ENCODE peak calls at places on chromosomes 13 and 19, in seven cellular contexts. One of them, this sample, is unnamed.

GRCh38 chr19:55080915-55081772 is 5.5 kb downstream of the EPS8L1 start:
- DNase-seq in cardiac muscle cell: peak; percentile 80
- DNase-seq in endodermal cell: peak; percentile 100
- DNase-seq in cortex of kidney: no peak
- DNase-seq in C1 segment of cervical spinal cord: no peak
- DNase-seq in NCI-H1694 treated with DMSO at 0.1 percent for 48 hours: peak; percentile 42
- DNase-seq in GM13977: peak; percentile 99
- DNase-seq in this sample: peak; percentile 42

GRCh38 chr19:40279120-40279551 is 6.0 kb downstream of the AKT2 start:
- DNase-seq in endodermal cell: no peak
- DNase-seq in cortex of kidney: no peak
- DNase-seq in GM13977: no peak
- DNase-seq in NCI-H1694 treated with DMSO at 0.1 percent for 48 hours: no peak
- DNase-seq in cardiac muscle cell: peak; percentile 23
- DNase-seq in C1 segment of cervical spinal cord: no peak
- DNase-seq in this sample: peak; percentile 53

GRCh38 chr19:18831524-18832330 is at the start of gene UPF1:
- DNase-seq in GM13977: peak; percentile 97
- DNase-seq in endodermal cell: peak; percentile 97
- DNase-seq in C1 segment of cervical spinal cord: peak; percentile 20
- DNase-seq in cortex of kidney: no peak
- DNase-seq in cardiac muscle cell: peak; percentile 97
- DNase-seq in NCI-H1694 treated with DMSO at 0.1 percent for 48 hours: peak; percentile 83
- DNase-seq in this sample: peak; percentile 98

GRCh38 chr19:18850560-18851375 is 19.0 kb downstream of the UPF1 start:
- DNase-seq in C1 segment of cervical spinal cord: no peak
- DNase-seq in endodermal cell: no peak
- DNase-seq in GM13977: no peak
- DNase-seq in NCI-H1694 treated with DMSO at 0.1 percent for 48 hours: no peak
- DNase-seq in cardiac muscle cell: no peak
- DNase-seq in cortex of kidney: no peak
- DNase-seq in this sample: no peak

GRCh38 chr19:47186337-47187022 is 44.5 kb downstream of the BBC3 start:
- DNase-seq in cortex of kidney: no peak
- DNase-seq in endodermal cell: no peak
- DNase-seq in GM13977: peak; percentile 85
- DNase-seq in NCI-H1694 treated with DMSO at 0.1 percent for 48 hours: no peak
- DNase-seq in C1 segment of cervical spinal cord: no peak
- DNase-seq in cardiac muscle cell: peak; percentile 23
- DNase-seq in this sample: no peak

GRCh38 chr19:15371786-15372380 is 7.7 kb downstream of the AKAP8 start:
- DNase-seq in cardiac muscle cell: no peak
- DNase-seq in cortex of kidney: no peak
- DNase-seq in C1 segment of cervical spinal cord: no peak
- DNase-seq in GM13977: peak; percentile 20
- DNase-seq in NCI-H1694 treated with DMSO at 0.1 percent for 48 hours: no peak
- DNase-seq in endodermal cell: no peak
- DNase-seq in this sample: no peak

GRCh38 chr13:98524793-98525192 is 52.1 kb downstream of the STK24 start:
- DNase-seq in endodermal cell: no peak
- DNase-seq in cardiac muscle cell: no peak
- DNase-seq in cortex of kidney: no peak
- DNase-seq in NCI-H1694 treated with DMSO at 0.1 percent for 48 hours: no peak
- DNase-seq in GM13977: no peak
- DNase-seq in C1 segment of cervical spinal cord: no peak
- DNase-seq in this sample: no peak

GRCh38 chr19:16573296-16573695 is 1.1 kb upstream of the SLC35E1 start:
- DNase-seq in cardiac muscle cell: no peak
- DNase-seq in cortex of kidney: no peak
- DNase-seq in C1 segment of cervical spinal cord: no peak
- DNase-seq in endodermal cell: no peak
- DNase-seq in NCI-H1694 treated with DMSO at 0.1 percent for 48 hours: no peak
- DNase-seq in GM13977: no peak
- DNase-seq in this sample: no peak

GRCh38 chr13:66312312-66313087 is 917.6 kb downstream of the PCDH9 start:
- DNase-seq in cortex of kidney: no peak
- DNase-seq in endodermal cell: no peak
- DNase-seq in GM13977: no peak
- DNase-seq in NCI-H1694 treated with DMSO at 0.1 percent for 48 hours: peak; percentile 50
- DNase-seq in cardiac muscle cell: no peak
- DNase-seq in C1 segment of cervical spinal cord: no peak
- DNase-seq in this sample: peak; percentile 71

GRCh38 chr13:23432589-23432988 is 913 bp downstream of the SACS start:
- DNase-seq in cardiac muscle cell: no peak
- DNase-seq in cortex of kidney: no peak
- DNase-seq in NCI-H1694 treated with DMSO at 0.1 percent for 48 hours: no peak
- DNase-seq in C1 segment of cervical spinal cord: no peak
- DNase-seq in endodermal cell: peak; percentile 28
- DNase-seq in GM13977: no peak
- DNase-seq in this sample: no peak

GRCh38 chr19:926595-927043 is 784 bp downstream of the ARID3A start:
- DNase-seq in cardiac muscle cell: peak; percentile 54
- DNase-seq in cortex of kidney: no peak
- DNase-seq in C1 segment of cervical spinal cord: no peak
- DNase-seq in NCI-H1694 treated with DMSO at 0.1 percent for 48 hours: no peak
- DNase-seq in GM13977: peak; percentile 88
- DNase-seq in endodermal cell: peak; percentile 73
- DNase-seq in this sample: peak; percentile 62

GRCh38 chr13:48478401-48478800 is 54.5 kb downstream of the RCBTB2 start:
- DNase-seq in endodermal cell: no peak
- DNase-seq in C1 segment of cervical spinal cord: no peak
- DNase-seq in cortex of kidney: no peak
- DNase-seq in GM13977: no peak
- DNase-seq in NCI-H1694 treated with DMSO at 0.1 percent for 48 hours: no peak
- DNase-seq in cardiac muscle cell: no peak
- DNase-seq in this sample: peak; percentile 72

GRCh38 chr19:43584484-43584883 is 8.9 kb downstream of the PINLYP start:
- DNase-seq in cardiac muscle cell: no peak
- DNase-seq in GM13977: no peak
- DNase-seq in endodermal cell: no peak
- DNase-seq in C1 segment of cervical spinal cord: no peak
- DNase-seq in NCI-H1694 treated with DMSO at 0.1 percent for 48 hours: no peak
- DNase-seq in cortex of kidney: no peak
- DNase-seq in this sample: no peak

GRCh38 chr19:3024870-3025515 is 4.1 kb downstream of the TLE2 start:
- DNase-seq in cortex of kidney: no peak
- DNase-seq in GM13977: no peak
- DNase-seq in C1 segment of cervical spinal cord: no peak
- DNase-seq in endodermal cell: peak; percentile 83
- DNase-seq in cardiac muscle cell: no peak
- DNase-seq in NCI-H1694 treated with DMSO at 0.1 percent for 48 hours: no peak
- DNase-seq in this sample: no peak